ENCODE peak calls at places on chromosome 6, in nine cellular contexts. P is T-helper 1 cell; R is stimulated activated naive CD8-positive, alpha-beta T cell treated with anti-CD3 and anti-CD28 coated beads, Interleukin-15, amount 100 ng/mL, for 72 hours; Y is ascending aorta; H is transverse colon; W is T-cell; K is HEK293T; E is NCI-H2171 treated with DMSO at 0.1 percent for 48 hours; M is DMS153. G is an unnamed sample.

GRCh38 chr6:163085861-163086562 is 328.5 kb upstream of the QKI start:
- DNase-seq in Y (no peak), E (no peak), M (no peak), K (no peak), W (no peak), P (no peak), R (no peak), H (no peak), G (no peak)

GRCh38 chr6:93453956-93454355 is 34.6 kb upstream of the EPHA7 start:
- DNase-seq in M (no peak), P (no peak), Y (no peak), R (no peak), H (no peak), E (no peak), K (no peak), W (no peak), G (no peak)

GRCh38 chr6:134288538-134289203 is 29.2 kb downstream of the SGK1 start:
- DNase-seq in M (peak), Y (no peak), H (no peak), E (no peak), K (no peak), P (no peak), W (no peak), R (peak), G (no peak)

GRCh38 chr6:46575530-46575929 is 77.1 kb downstream of the CYP39A1 start:
- DNase-seq in H (no peak), Y (no peak), E (no peak), M (no peak), R (no peak), P (no peak), K (no peak), W (no peak), G (no peak)

GRCh38 chr6:131159578-131159977 is 24.3 kb downstream of the AKAP7 start:
- DNase-seq in E (no peak), R (no peak), P (no peak), W (no peak), Y (no peak), H (no peak), M (no peak), K (no peak), G (no peak)

GRCh38 chr6:161342039-161342438 is 68.2 kb upstream of the AGPAT4 start:
- DNase-seq in W (no peak), H (no peak), Y (no peak), M (no peak), P (no peak), K (no peak), E (no peak), R (no peak), G (no peak)

GRCh38 chr6:148154648-148155047 is 188.0 kb upstream of the SASH1 start:
- DNase-seq in W (no peak), Y (no peak), H (no peak), M (no peak), R (no peak), P (no peak), E (no peak), K (no peak), G (no peak)

GRCh38 chr6:83511901-83512681 is at the start of gene PRSS35:
- DNase-seq in W (no peak), P (no peak), E (peak), M (peak), H (peak), Y (peak), R (peak), K (peak), G (no peak)

GRCh38 chr6:69867075-69867911 is 937 bp downstream of the COL19A1 start:
- DNase-seq in K (peak), M (no peak), P (peak), H (peak), Y (peak), W (peak), R (peak), E (peak), G (no peak)

G was measured in iPS DF 6.9.